ENCODE peak calls at places on chromosomes 11 and 22, in four cellular contexts. One of them, this sample, is unnamed.
A peak's percentile ranks its signal among the peaks of the same experiment; 100 is the strongest.

GRCh38 chr11:88695701-88696414 is 358.3 kb upstream of the CTSC start:
- DNase-seq in esophagus muscularis mucosa: no peak
- DNase-seq in tibial artery: no peak
- DNase-seq in cardiac muscle cell: no peak
- DNase-seq in this sample: no peak

GRCh38 chr11:134412508-134413333 is 679 bp upstream of the B3GAT1 start:
- DNase-seq in esophagus muscularis mucosa: no peak
- DNase-seq in tibial artery: no peak
- DNase-seq in cardiac muscle cell: peak; percentile 48
- DNase-seq in this sample: peak; percentile 57

GRCh38 chr22:47608421-47608820 is 846.0 kb downstream of the TBC1D22A start:
- DNase-seq in esophagus muscularis mucosa: no peak
- DNase-seq in tibial artery: no peak
- DNase-seq in cardiac muscle cell: no peak
- DNase-seq in this sample: no peak

GRCh38 chr22:46673205-46673604 is 53.0 kb downstream of the GRAMD4 start:
- DNase-seq in esophagus muscularis mucosa: no peak
- DNase-seq in tibial artery: no peak
- DNase-seq in cardiac muscle cell: no peak
- DNase-seq in this sample: peak; percentile 68

GRCh38 chr22:29351891-29352290 is 36.4 kb upstream of the RASL10A start:
- DNase-seq in esophagus muscularis mucosa: no peak
- DNase-seq in tibial artery: no peak
- DNase-seq in cardiac muscle cell: no peak
- DNase-seq in this sample: peak; percentile 85

GRCh38 chr11:43962383-43962969 is 20.0 kb downstream of the C11orf96 start:
- DNase-seq in esophagus muscularis mucosa: no peak
- DNase-seq in tibial artery: no peak
- DNase-seq in cardiac muscle cell: no peak
- DNase-seq in this sample: no peak

GRCh38 chr11:121066623-121067022 is 34.4 kb upstream of the TECTA start:
- DNase-seq in esophagus muscularis mucosa: no peak
- DNase-seq in tibial artery: no peak
- DNase-seq in cardiac muscle cell: no peak
- DNase-seq in this sample: no peak

GRCh38 chr22:45225732-45226560 is 14.7 kb downstream of the KIAA0930 start:
- DNase-seq in esophagus muscularis mucosa: no peak
- DNase-seq in tibial artery: peak; percentile 74
- DNase-seq in cardiac muscle cell: no peak
- DNase-seq in this sample: no peak

GRCh38 chr22:36443198-36443770 is 38.2 kb downstream of the TXN2 start:
- DNase-seq in esophagus muscularis mucosa: no peak
- DNase-seq in tibial artery: no peak
- DNase-seq in cardiac muscle cell: no peak
- DNase-seq in this sample: no peak

GRCh38 chr11:109480251-109480650 is 58.3 kb downstream of the C11orf87 start:
- DNase-seq in esophagus muscularis mucosa: no peak
- DNase-seq in tibial artery: no peak
- DNase-seq in cardiac muscle cell: peak; percentile 2
- DNase-seq in this sample: no peak

GRCh38 chr11:33406241-33406640 is 149.1 kb downstream of the HIPK3 start:
- DNase-seq in esophagus muscularis mucosa: no peak
- DNase-seq in tibial artery: no peak
- DNase-seq in cardiac muscle cell: no peak
- DNase-seq in this sample: no peak

GRCh38 chr11:72240461-72241289 is 3.3 kb downstream of the PHOX2A start:
- DNase-seq in esophagus muscularis mucosa: no peak
- DNase-seq in tibial artery: no peak
- DNase-seq in cardiac muscle cell: peak; percentile 22
- DNase-seq in this sample: peak; percentile 62

GRCh38 chr11:112459001-112459400 is 198.3 kb upstream of the PLET1 start:
- DNase-seq in esophagus muscularis mucosa: no peak
- DNase-seq in tibial artery: no peak
- DNase-seq in cardiac muscle cell: no peak
- DNase-seq in this sample: no peak

GRCh38 chr11:32316846-32317525 is 118.4 kb downstream of the WT1 start:
- DNase-seq in esophagus muscularis mucosa: no peak
- DNase-seq in tibial artery: no peak
- DNase-seq in cardiac muscle cell: no peak
- DNase-seq in this sample: no peak

GRCh38 chr11:36818410-36818809 is 220.4 kb upstream of the RAG2 start:
- DNase-seq in esophagus muscularis mucosa: no peak
- DNase-seq in tibial artery: no peak
- DNase-seq in cardiac muscle cell: no peak
- DNase-seq in this sample: peak; percentile 27

GRCh38 chr11:88790179-88790578 is 275.6 kb downstream of the GRM5 start:
- DNase-seq in esophagus muscularis mucosa: no peak
- DNase-seq in tibial artery: no peak
- DNase-seq in cardiac muscle cell: no peak
- DNase-seq in this sample: no peak

GRCh38 chr11:43557553-43558031 is 122.9 kb upstream of the HSD17B12 start:
- DNase-seq in esophagus muscularis mucosa: no peak
- DNase-seq in tibial artery: no peak
- DNase-seq in cardiac muscle cell: peak; percentile 68
- DNase-seq in this sample: no peak

GRCh38 chr11:75389276-75389605 is 10.1 kb upstream of the RPS3 start:
- DNase-seq in esophagus muscularis mucosa: no peak
- DNase-seq in tibial artery: no peak
- DNase-seq in cardiac muscle cell: no peak
- DNase-seq in this sample: no peak

GRCh38 chr22:50678651-50679521 is 6.3 kb downstream of the SHANK3 start:
- DNase-seq in esophagus muscularis mucosa: no peak
- DNase-seq in tibial artery: no peak
- DNase-seq in cardiac muscle cell: no peak
- DNase-seq in this sample: no peak

GRCh38 chr22:31206896-31207687 is 5.0 kb upstream of the LIMK2 start:
- DNase-seq in esophagus muscularis mucosa: no peak
- DNase-seq in tibial artery: no peak
- DNase-seq in cardiac muscle cell: no peak
- DNase-seq in this sample: peak; percentile 16

GRCh38 chr11:99419991-99420390 is 399.2 kb downstream of the CNTN5 start:
- DNase-seq in esophagus muscularis mucosa: no peak
- DNase-seq in tibial artery: no peak
- DNase-seq in cardiac muscle cell: no peak
- DNase-seq in this sample: no peak

GRCh38 chr11:70466154-70466553 is 67.8 kb downstream of the CTTN start:
- DNase-seq in esophagus muscularis mucosa: no peak
- DNase-seq in tibial artery: no peak
- DNase-seq in cardiac muscle cell: no peak
- DNase-seq in this sample: no peak

GRCh38 chr11:2562897-2563215 is 118.0 kb downstream of the KCNQ1 start:
- DNase-seq in esophagus muscularis mucosa: no peak
- DNase-seq in tibial artery: no peak
- DNase-seq in cardiac muscle cell: no peak
- DNase-seq in this sample: no peak

GRCh38 chr11:2563216-2564007 is 118.6 kb downstream of the KCNQ1 start:
- DNase-seq in esophagus muscularis mucosa: no peak
- DNase-seq in tibial artery: no peak
- DNase-seq in cardiac muscle cell: no peak
- DNase-seq in this sample: peak; percentile 0

GRCh38 chr11:2565447-2566222 is 120.8 kb downstream of the KCNQ1 start:
- DNase-seq in esophagus muscularis mucosa: no peak
- DNase-seq in tibial artery: no peak
- DNase-seq in cardiac muscle cell: no peak
- DNase-seq in this sample: peak; percentile 0

GRCh38 chr11:2564588-2565440 is 120.0 kb downstream of the KCNQ1 start:
- DNase-seq in esophagus muscularis mucosa: no peak
- DNase-seq in tibial artery: peak; percentile 39
- DNase-seq in cardiac muscle cell: no peak
- DNase-seq in this sample: no peak

DNA sequence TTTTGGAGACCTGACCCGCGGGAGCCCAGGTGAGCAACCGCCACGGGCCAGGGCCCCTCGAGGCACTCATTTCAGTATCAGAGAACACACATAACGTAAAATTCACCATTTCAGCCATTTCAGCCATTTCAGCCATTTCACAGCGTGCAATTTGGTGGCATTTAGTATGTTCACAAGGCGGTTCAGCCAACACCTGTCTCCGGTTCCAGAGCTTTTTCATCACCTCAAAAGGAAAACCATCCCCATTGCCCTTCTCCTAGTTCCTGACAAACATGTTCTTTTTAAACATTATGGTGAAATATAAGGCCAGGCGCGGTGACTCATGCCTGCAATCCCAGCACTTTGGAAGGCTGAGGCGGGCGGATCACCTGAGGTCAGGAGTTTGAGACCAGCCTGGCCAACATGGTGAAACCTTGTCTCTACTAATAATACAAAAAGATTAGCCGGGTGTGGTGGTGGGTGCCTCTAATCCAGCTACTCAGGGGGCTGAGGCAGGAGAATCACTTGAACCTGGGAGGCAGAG is 119.3 kb downstream of the KCNQ1 start:
- DNase-seq in esophagus muscularis mucosa: no peak
- DNase-seq in tibial artery: no peak
- DNase-seq in cardiac muscle cell: no peak
- DNase-seq in this sample: no peak
- H3K4me1 ChIP-seq in esophagus muscularis mucosa: no peaks in the 10 kb centered on the region
- H3K4me1 ChIP-seq in tibial artery: no peaks in the 10 kb centered on the region
- H3K4me1 ChIP-seq in cardiac muscle cell: peaks cover 6% of the 10 kb centered on the region
- H3K4me1 ChIP-seq in this sample: no peaks in the 10 kb centered on the region

DNA sequence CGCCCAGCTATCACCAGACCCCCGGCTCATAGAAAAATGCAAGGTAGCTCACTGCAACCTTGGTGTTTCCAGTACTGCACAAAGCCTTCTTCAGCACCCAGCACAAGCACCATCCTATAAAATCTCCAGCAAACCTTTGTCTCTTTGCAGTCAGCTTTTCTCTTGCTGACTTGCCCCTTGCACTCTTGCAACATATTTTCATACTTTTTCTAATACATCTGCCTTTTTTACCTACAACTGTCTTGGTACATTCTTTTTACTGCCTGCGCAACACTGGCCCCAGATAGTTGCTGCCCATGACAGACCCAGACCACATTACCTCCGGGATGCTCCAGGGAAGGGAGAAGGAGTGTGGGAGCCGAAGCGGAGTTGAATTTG is 142.4 kb downstream of the MPPED1 start:
- DNase-seq in esophagus muscularis mucosa: peak; percentile 84
- DNase-seq in tibial artery: no peak
- DNase-seq in cardiac muscle cell: no peak
- DNase-seq in this sample: no peak
- H3K4me1 ChIP-seq in esophagus muscularis mucosa: no peaks in the 10 kb centered on the region
- H3K4me1 ChIP-seq in tibial artery: no peaks in the 10 kb centered on the region
- H3K4me1 ChIP-seq in cardiac muscle cell: no peaks in the 10 kb centered on the region
- H3K4me1 ChIP-seq in this sample: no peaks in the 10 kb centered on the region

GRCh38 chr11:67288198-67288451 is 978 bp upstream of the ANKRD13D start:
- DNase-seq in esophagus muscularis mucosa: no peak
- DNase-seq in tibial artery: no peak
- DNase-seq in cardiac muscle cell: no peak
- DNase-seq in this sample: no peak

GRCh38 chr11:67284811-67285540 is 4.1 kb upstream of the ANKRD13D start:
- DNase-seq in esophagus muscularis mucosa: no peak
- DNase-seq in tibial artery: no peak
- DNase-seq in cardiac muscle cell: no peak
- DNase-seq in this sample: no peak

GRCh38 chr11:67285541-67286498 is 3.3 kb upstream of the ANKRD13D start:
- DNase-seq in esophagus muscularis mucosa: no peak
- DNase-seq in tibial artery: no peak
- DNase-seq in cardiac muscle cell: no peak
- DNase-seq in this sample: no peak

GRCh38 chr11:67287355-67288197 is 1.5 kb upstream of the ANKRD13D start:
- DNase-seq in esophagus muscularis mucosa: no peak
- DNase-seq in tibial artery: no peak
- DNase-seq in cardiac muscle cell: no peak
- DNase-seq in this sample: no peak

DNA sequence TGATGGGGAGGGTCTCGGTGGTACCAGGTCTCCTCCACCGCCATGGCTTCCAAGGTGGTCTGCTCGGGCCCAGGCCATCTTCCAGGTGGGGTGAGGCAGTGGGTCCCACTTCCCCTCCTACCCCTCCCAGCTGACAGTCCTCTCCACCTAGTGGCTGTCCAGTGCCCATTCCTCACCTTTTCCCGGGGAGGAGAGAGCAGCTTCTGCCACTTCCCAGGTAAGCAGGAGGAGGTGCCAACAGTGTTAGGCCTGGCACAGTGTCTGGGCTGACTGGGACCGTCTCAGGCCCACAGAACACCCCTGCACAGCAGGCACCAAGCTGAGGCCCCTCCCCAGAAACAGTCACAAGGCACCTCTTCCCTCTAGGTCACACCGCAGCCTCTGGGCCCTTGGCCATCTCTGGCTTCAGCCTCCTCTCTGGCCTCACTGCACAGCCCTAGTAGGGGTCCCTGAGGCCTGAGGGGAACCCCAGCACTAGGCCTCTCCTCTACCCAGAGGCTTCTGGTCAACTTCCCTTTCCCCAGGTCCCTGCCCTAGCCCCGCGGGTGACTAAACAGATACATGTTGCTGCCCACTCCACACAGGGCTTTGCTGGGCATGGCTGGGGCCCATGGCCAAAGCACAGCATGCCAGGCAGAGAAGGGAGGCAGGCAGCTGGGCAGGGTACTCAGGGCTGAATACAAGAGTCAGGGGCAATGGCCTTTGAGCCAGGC is 2.3 kb upstream of the ANKRD13D start:
- DNase-seq in esophagus muscularis mucosa: no peak
- DNase-seq in tibial artery: no peak
- DNase-seq in cardiac muscle cell: no peak
- DNase-seq in this sample: no peak
- H3K4me1 ChIP-seq in esophagus muscularis mucosa: peaks cover 52% of the 10 kb centered on the region
- H3K4me1 ChIP-seq in tibial artery: peaks cover 23% of the 10 kb centered on the region
- H3K4me1 ChIP-seq in cardiac muscle cell: peaks cover 15% of the 10 kb centered on the region
- H3K4me1 ChIP-seq in this sample: peaks cover 10% of the 10 kb centered on the region

GRCh38 chr11:64231536-64231935 is 1.2 kb downstream of the DNAJC4 start:
- DNase-seq in esophagus muscularis mucosa: no peak
- DNase-seq in tibial artery: no peak
- DNase-seq in cardiac muscle cell: no peak
- DNase-seq in this sample: no peak

GRCh38 chr11:64229090-64229958 is 1.0 kb upstream of the DNAJC4 start:
- DNase-seq in esophagus muscularis mucosa: no peak
- DNase-seq in tibial artery: no peak
- DNase-seq in cardiac muscle cell: no peak
- DNase-seq in this sample: no peak

GRCh38 chr11:64230985-64231365 is 627 bp downstream of the DNAJC4 start:
- DNase-seq in esophagus muscularis mucosa: no peak
- DNase-seq in tibial artery: no peak
- DNase-seq in cardiac muscle cell: no peak
- DNase-seq in this sample: no peak

GRCh38 chr11:64230209-64230984 is at the start of gene DNAJC4:
- DNase-seq in esophagus muscularis mucosa: peak; percentile 98
- DNase-seq in tibial artery: peak; percentile 94
- DNase-seq in cardiac muscle cell: peak; percentile 98
- DNase-seq in this sample: peak; percentile 84

GRCh38 chr11:64229959-64230208 is 464 bp upstream of the DNAJC4 start:
- DNase-seq in esophagus muscularis mucosa: no peak
- DNase-seq in tibial artery: no peak
- DNase-seq in cardiac muscle cell: no peak
- DNase-seq in this sample: no peak
- H3K4me1 ChIP-seq in esophagus muscularis mucosa: peaks cover 82% of the 10 kb centered on the region
- H3K4me1 ChIP-seq in tibial artery: peaks cover 45% of the 10 kb centered on the region
- H3K4me1 ChIP-seq in cardiac muscle cell: peaks cover 24% of the 10 kb centered on the region
- H3K4me1 ChIP-seq in this sample: no peaks in the 10 kb centered on the region